ENCODE peak calls at places on chromosomes 5 and 9, in ten cellular contexts. G is cerebellar cortex, Q is NCI-H1048, Y is BE2C, R is T-helper 2 cell, M is ACHN, E is cardiac muscle cell, P is body of pancreas, S is NCI-H460, W is endothelial cell. X is an unnamed sample.

GRCh38 chr9:1353291-1353690 is 303.1 kb downstream of the DMRT2 start:
- DNase-seq in W (no peak), R (no peak), S (no peak), G (no peak), E (no peak), P (no peak), M (no peak), Q (no peak), Y (no peak), X (no peak)

GRCh38 chr9:20462410-20462809 is 159.9 kb downstream of the MLLT3 start:
- DNase-seq in S (no peak), Y (no peak), P (no peak), Q (no peak), E (no peak), R (no peak), G (no peak), W (no peak), M (no peak), X (no peak)

GRCh38 chr5:132386644-132387286 is 17.3 kb downstream of the SLC22A5 start:
- DNase-seq in Y (peak; percentile 76), E (peak; percentile 71), R (peak; percentile 42), Q (no peak), P (peak; percentile 68), W (peak; percentile 68), M (peak; percentile 78), G (peak; percentile 66), S (peak; percentile 73), X (peak; percentile 64)

GRCh38 chr9:68852941-68853340 is 147.9 kb downstream of the PIP5K1B start:
- DNase-seq in E (no peak), P (peak; percentile 31), R (no peak), S (no peak), Q (no peak), W (no peak), M (no peak), Y (no peak), G (no peak), X (no peak)

GRCh38 chr9:87599901-87600610 is 102.4 kb downstream of the DAPK1 start:
- DNase-seq in G (no peak), S (no peak), R (no peak), E (no peak), Y (no peak), W (no peak), M (peak; percentile 81), P (no peak), Q (no peak), X (no peak)

GRCh38 chr9:79757906-79758669 is 186.3 kb downstream of the TLE4 start:
- DNase-seq in M (peak; percentile 12), P (no peak), S (peak; percentile 2), R (no peak), Y (no peak), E (no peak), W (no peak), G (no peak), Q (no peak), X (no peak)

GRCh38 chr5:9015937-9016270 is 530.0 kb downstream of the SEMA5A start:
- DNase-seq in E (no peak), Y (no peak), S (no peak), G (no peak), W (no peak), P (no peak), Q (no peak), R (no peak), M (no peak), X (no peak)

GRCh38 chr5:143979044-143979690 is 167.2 kb downstream of the HMHB1 start:
- DNase-seq in M (no peak), S (no peak), P (no peak), R (no peak), Q (no peak), G (no peak), W (no peak), E (no peak), Y (no peak), X (no peak)

GRCh38 chr9:10045598-10045997 is 567.2 kb downstream of the PTPRD start:
- DNase-seq in E (peak; percentile 25), G (no peak), R (no peak), Q (no peak), Y (no peak), S (peak; percentile 13), P (no peak), W (no peak), M (peak; percentile 12), X (no peak)

GRCh38 chr5:35183243-35183955 is 46.9 kb downstream of the PRLR start:
- DNase-seq in Q (no peak), P (peak; percentile 73), E (peak; percentile 34), Y (peak; percentile 13), W (peak; percentile 47), G (peak; percentile 31), M (peak; percentile 52), S (peak; percentile 6), R (no peak), X (no peak)

GRCh38 chr9:135256568-135257354 is 169.3 kb downstream of the OLFM1 start:
- DNase-seq in Q (no peak), M (no peak), R (no peak), P (no peak), E (no peak), Y (peak; percentile 5), S (no peak), G (no peak), W (no peak), X (no peak)

GRCh38 chr5:35153375-35153932 is 76.8 kb downstream of the PRLR start:
- DNase-seq in E (no peak), M (no peak), G (no peak), W (no peak), P (no peak), Q (no peak), R (no peak), S (no peak), Y (no peak), X (no peak)